ENCODE peak calls at places on chromosomes 2 and 18, in ten cellular contexts. K is adipocyte, A is colonic mucosa, X is transverse colon, J is left lung, G is tibial nerve, B is right lobe of liver, V is BJ, Y is GM12864, F is endodermal cell. T is an unnamed sample.

GRCh38 chr2:37189452-37190153 is 1.1 kb upstream of the SULT6B1 start:
- DNase-seq in K (peak; percentile 73), A (no peak), X (no peak), J (no peak), G (no peak), B (no peak), V (peak; percentile 31), Y (no peak), F (peak; percentile 93), T (peak; percentile 75)

GRCh38 chr18:42545825-42546224 is 569.7 kb downstream of the RIT2 start:
- DNase-seq in K (no peak), A (no peak), X (no peak), J (no peak), G (no peak), B (no peak), V (no peak), Y (no peak), F (no peak), T (peak; percentile 45)

GRCh38 chr18:12702221-12703095 is at the start of the genes CEP76 and PSMG2:
- DNase-seq in K (peak; percentile 97), A (peak; percentile 86), X (peak; percentile 89), J (peak; percentile 96), G (peak; percentile 78), B (peak; percentile 92), V (peak; percentile 39), Y (peak; percentile 51), F (peak; percentile 93), T (peak; percentile 97)

GRCh38 chr2:198127627-198128026 is 323.2 kb downstream of the PLCL1 start:
- DNase-seq in K (peak; percentile 85), A (peak; percentile 24), X (peak; percentile 17), J (no peak), G (no peak), B (peak; percentile 56), V (no peak), Y (peak; percentile 38), F (peak; percentile 68), T (no peak)

GRCh38 chr2:178306351-178307073 is 112.2 kb downstream of the OSBPL6 start:
- DNase-seq in K (peak; percentile 43), A (peak; percentile 57), X (peak; percentile 59), J (peak; percentile 23), G (no peak), B (peak; percentile 62), V (no peak), Y (peak; percentile 22), F (peak; percentile 88), T (no peak)

GRCh38 chr2:166539340-166540162 is 45.5 kb upstream of the SCN7A start:
- DNase-seq in K (peak; percentile 91), A (peak; percentile 26), X (no peak), J (no peak), G (peak; percentile 72), B (no peak), V (peak; percentile 5), Y (peak; percentile 15), F (peak; percentile 59), T (no peak)

GRCh38 chr2:230221533-230221932 is 1.7 kb upstream of the SP110 start:
- DNase-seq in K (no peak), A (no peak), X (no peak), J (no peak), G (no peak), B (no peak), V (no peak), Y (no peak), F (no peak), T (no peak)

GRCh38 chr18:34550902-34551301 is 159.2 kb upstream of the DTNA start:
- DNase-seq in K (no peak), A (no peak), X (no peak), J (no peak), G (no peak), B (no peak), V (no peak), Y (no peak), F (no peak), T (no peak)

GRCh38 chr2:148599112-148599991 is 45.2 kb upstream of the EPC2 start:
- DNase-seq in K (no peak), A (no peak), X (no peak), J (no peak), G (no peak), B (no peak), V (no peak), Y (no peak), F (no peak), T (peak; percentile 10)

GRCh38 chr2:148604927-148605326 is 39.6 kb upstream of the EPC2 start:
- DNase-seq in K (no peak), A (no peak), X (no peak), J (no peak), G (no peak), B (no peak), V (no peak), Y (no peak), F (no peak), T (no peak)

GRCh38 chr2:148602918-148603561 is 41.5 kb upstream of the EPC2 start:
- DNase-seq in K (no peak), A (no peak), X (no peak), J (no peak), G (no peak), B (no peak), V (no peak), Y (no peak), F (no peak), T (no peak)

GRCh38 chr2:148607553-148607952 is 37.0 kb upstream of the EPC2 start:
- DNase-seq in K (no peak), A (no peak), X (no peak), J (no peak), G (no peak), B (no peak), V (no peak), Y (no peak), F (no peak), T (no peak)

GRCh38 chr2:148603562-148603920 is 41.0 kb upstream of the EPC2 start:
- DNase-seq in K (no peak), A (no peak), X (no peak), J (no peak), G (no peak), B (no peak), V (no peak), Y (peak; percentile 68), F (no peak), T (no peak)
- H3K4me3 ChIP-seq in K (no peak overlapping the region), A (no peak overlapping the region), X (no peak overlapping the region), J (no peak overlapping the region), G (no peak overlapping the region), B (no peak overlapping the region), V (no peak overlapping the region), Y (no peak overlapping the region), F (no peak overlapping the region), T (no peak overlapping the region)

GRCh38 chr2:171341394-171341793 is 92.4 kb downstream of the METTL8 start:
- DNase-seq in K (no peak), A (no peak), X (no peak), J (no peak), G (no peak), B (no peak), V (no peak), Y (no peak), F (no peak), T (no peak)
- H3K4me3 ChIP-seq in K (no peak overlapping the region), A (no peak overlapping the region), X (no peak overlapping the region), J (no peak overlapping the region), G (no peak overlapping the region), B (no peak overlapping the region), V (no peak overlapping the region), Y (no peak overlapping the region), F (no peak overlapping the region), T (no peak overlapping the region)

GRCh38 chr2:14632133-14632936 is at the start of gene LRATD1:
- DNase-seq in K (peak; percentile 81), A (peak; percentile 97), X (peak; percentile 95), J (peak; percentile 93), G (peak; percentile 57), B (peak; percentile 93), V (no peak), Y (no peak), F (peak; percentile 97), T (peak; percentile 94)

GRCh38 chr2:14634223-14634884 is 1.8 kb downstream of the LRATD1 start:
- DNase-seq in K (peak; percentile 44), A (peak; percentile 86), X (peak; percentile 90), J (peak; percentile 92), G (peak; percentile 74), B (peak; percentile 90), V (no peak), Y (no peak), F (peak; percentile 95), T (peak; percentile 98)

GRCh38 chr2:14633031-14633430 is 514 bp downstream of the LRATD1 start:
- DNase-seq in K (no peak), A (peak; percentile 33), X (peak; percentile 26), J (peak; percentile 66), G (no peak), B (peak; percentile 50), V (no peak), Y (no peak), F (peak; percentile 67), T (peak; percentile 72)

GRCh38 chr2:14634885-14635871 is 2.7 kb downstream of the LRATD1 start:
- DNase-seq in K (peak; percentile 46), A (peak; percentile 89), X (peak; percentile 83), J (peak; percentile 90), G (peak; percentile 72), B (peak; percentile 83), V (no peak), Y (no peak), F (peak; percentile 92), T (peak; percentile 88)

DNA sequence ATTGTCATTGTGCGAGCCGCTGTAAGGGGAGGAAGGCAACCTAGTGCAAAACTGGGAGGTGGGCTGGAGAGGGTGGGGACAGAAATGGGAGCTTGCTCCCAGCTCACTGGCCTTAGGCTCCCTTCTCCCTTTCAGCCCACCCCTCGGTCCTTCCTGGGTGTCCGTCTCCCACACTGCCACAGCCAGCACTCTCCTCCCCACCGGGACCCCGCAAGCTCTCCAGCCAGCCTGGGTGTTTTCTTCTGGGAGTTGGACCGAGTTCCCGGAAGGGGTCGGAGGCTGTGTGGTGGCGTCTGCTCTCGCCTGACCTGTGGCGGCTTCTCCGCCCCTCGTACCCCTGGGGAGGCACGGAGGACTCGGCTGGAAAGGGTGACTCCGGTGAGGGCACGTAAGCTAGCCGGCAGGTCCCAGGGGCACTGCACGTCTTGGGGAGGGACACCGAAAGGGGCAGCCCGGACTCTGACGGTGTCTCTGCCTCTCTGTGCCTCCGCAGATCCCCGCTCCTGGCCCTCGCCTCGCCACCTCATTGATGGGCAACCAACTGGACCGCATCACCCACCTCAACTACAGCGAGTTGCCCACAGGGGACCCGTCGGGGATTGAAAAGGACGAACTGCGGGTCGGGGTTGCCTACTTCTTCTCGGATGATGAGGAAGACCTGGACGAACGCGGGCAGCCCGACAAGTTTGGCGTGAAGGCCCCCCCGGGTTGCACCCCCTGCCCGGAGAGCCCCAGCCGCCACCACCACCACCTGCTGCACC is 1.1 kb downstream of the LRATD1 start:
- DNase-seq in K (no peak), A (peak; percentile 33), X (peak; percentile 18), J (peak; percentile 76), G (no peak), B (peak; percentile 54), V (no peak), Y (no peak), F (peak; percentile 67), T (peak; percentile 69)
- H3K4me3 ChIP-seq in K (peak overlapping the region; percentile 82), A (peak overlapping the region; percentile 70), X (peak overlapping the region; percentile 67), J (peak overlapping the region; percentile 48), G (peak overlapping the region; percentile 56), B (no peak overlapping the region), V (peak overlapping the region; percentile 6), Y (no peak overlapping the region), F (peak overlapping the region; percentile 85), T (no peak overlapping the region)

DNA sequence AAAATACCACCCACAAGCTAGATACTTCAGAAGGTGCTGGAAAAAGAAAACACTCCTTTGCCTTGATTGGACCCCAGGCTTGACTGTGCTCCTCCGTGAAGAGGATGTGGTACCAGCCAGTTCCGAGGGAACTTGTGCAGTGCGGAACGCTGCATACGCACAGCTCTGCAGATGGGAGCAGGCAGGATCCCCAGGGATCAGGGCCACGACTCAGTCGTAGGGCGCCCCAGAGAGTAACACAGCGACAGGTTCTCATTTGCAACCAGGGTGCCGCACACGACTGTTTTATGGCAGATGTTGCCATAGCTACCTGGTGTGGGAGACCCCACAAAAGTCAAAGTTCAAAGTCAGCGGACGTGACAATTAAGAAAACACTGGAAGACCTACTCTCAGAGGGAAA is 821 bp downstream of the MALL start:
- DNase-seq in K (no peak), A (peak; percentile 49), X (peak; percentile 27), J (no peak), G (no peak), B (no peak), V (no peak), Y (no peak), F (peak; percentile 43), T (no peak)
- H3K4me3 ChIP-seq in K (peak overlapping the region; percentile 79), A (peak overlapping the region; percentile 48), X (peak overlapping the region; percentile 59), J (peak overlapping the region; percentile 42), G (peak overlapping the region; percentile 45), B (no peak overlapping the region), V (no peak overlapping the region), Y (no peak overlapping the region), F (no peak overlapping the region), T (no peak overlapping the region)

T was measured in osteoblast.